ENCODE peak calls at places on chromosomes 12 and 14, in four cellular contexts. One of them, this sample, is unnamed.

GRCh38 chr12:68154768-68155167 is 4.8 kb downstream of the IFNG start:
- DNase-seq in neuronal stem cell: no peak
- DNase-seq in H9: no peak
- DNase-seq in mesendoderm: no peak
- DNase-seq in this sample: no peak

GRCh38 chr14:90850487-90850886 is 34.3 kb upstream of the TTC7B start:
- DNase-seq in neuronal stem cell: no peak
- DNase-seq in H9: peak; percentile 72
- DNase-seq in mesendoderm: peak; percentile 92
- DNase-seq in this sample: peak; percentile 63

GRCh38 chr12:26226629-26227375 is 31.4 kb downstream of the SSPN start:
- DNase-seq in mesendoderm: peak; percentile 57
- DNase-seq in neuronal stem cell: peak; percentile 52
- DNase-seq in H9: peak; percentile 76
- DNase-seq in this sample: peak; percentile 48

GRCh38 chr12:120093592-120094355 is 22.8 kb downstream of the RAB35 start:
- DNase-seq in mesendoderm: peak; percentile 89
- DNase-seq in neuronal stem cell: no peak
- DNase-seq in H9: peak; percentile 93
- DNase-seq in this sample: peak; percentile 31

GRCh38 chr12:68140576-68140975 is 19.0 kb downstream of the IFNG start:
- DNase-seq in mesendoderm: peak; percentile 80
- DNase-seq in neuronal stem cell: no peak
- DNase-seq in H9: no peak
- DNase-seq in this sample: no peak

GRCh38 chr12:26606911-26607310 is 226.1 kb downstream of the ITPR2 start:
- DNase-seq in neuronal stem cell: no peak
- DNase-seq in H9: no peak
- DNase-seq in mesendoderm: no peak
- DNase-seq in this sample: no peak

GRCh38 chr12:104801427-104801826 is 156.7 kb downstream of the SLC41A2 start:
- DNase-seq in H9: no peak
- DNase-seq in mesendoderm: no peak
- DNase-seq in neuronal stem cell: no peak
- DNase-seq in this sample: no peak

GRCh38 chr14:85596562-85596961 is 66.6 kb downstream of the FLRT2 start:
- DNase-seq in mesendoderm: no peak
- DNase-seq in H9: no peak
- DNase-seq in neuronal stem cell: no peak
- DNase-seq in this sample: no peak

GRCh38 chr14:97640031-97640430 is 842.8 kb downstream of the VRK1 start:
- DNase-seq in H9: peak; percentile 65
- DNase-seq in neuronal stem cell: no peak
- DNase-seq in mesendoderm: peak; percentile 90
- DNase-seq in this sample: no peak

GRCh38 chr14:101333335-101334280 is 227.7 kb upstream of the DIO3 start:
- DNase-seq in mesendoderm: no peak
- DNase-seq in H9: no peak
- DNase-seq in neuronal stem cell: no peak
- DNase-seq in this sample: no peak

GRCh38 chr14:71469936-71470335 is 462.3 kb upstream of the RGS6 start:
- DNase-seq in neuronal stem cell: no peak
- DNase-seq in mesendoderm: no peak
- DNase-seq in H9: no peak
- DNase-seq in this sample: no peak

DNA sequence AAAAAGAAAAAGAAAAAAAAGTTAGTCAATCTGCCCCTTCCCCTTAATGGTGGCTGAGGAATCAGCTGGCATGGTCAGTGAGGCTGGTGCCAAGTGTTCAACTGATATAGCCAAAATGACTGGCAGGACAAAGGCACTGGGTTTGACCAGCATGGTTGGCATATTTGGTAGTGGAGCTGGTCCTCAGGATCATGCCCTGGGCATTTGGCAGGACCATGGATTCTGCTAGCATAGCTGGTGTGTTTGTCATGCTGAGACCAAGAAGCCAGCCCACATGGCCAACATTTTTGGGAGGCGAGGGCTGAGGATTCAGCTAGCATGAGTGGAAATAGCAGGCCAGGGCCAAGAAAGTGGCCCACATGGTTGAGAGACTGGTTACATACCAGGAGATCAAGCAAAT is 136.5 kb downstream of the FBXL14 start:
- DNase-seq in mesendoderm: peak; percentile 17
- DNase-seq in neuronal stem cell: no peak
- DNase-seq in H9: no peak
- DNase-seq in this sample: peak; percentile 26
- H3K18ac ChIP-seq in mesendoderm: no peak overlapping the region
- H3K18ac ChIP-seq in neuronal stem cell: no peak overlapping the region
- H3K18ac ChIP-seq in H9: no peak overlapping the region
- H3K18ac ChIP-seq in this sample: no peak overlapping the region

GRCh38 chr14:52110441-52111086 is 41.7 kb upstream of the NID2 start:
- DNase-seq in neuronal stem cell: no peak
- DNase-seq in mesendoderm: no peak
- DNase-seq in H9: no peak
- DNase-seq in this sample: peak; percentile 68

GRCh38 chr14:52103416-52103815 is 34.6 kb upstream of the NID2 start:
- DNase-seq in neuronal stem cell: no peak
- DNase-seq in mesendoderm: no peak
- DNase-seq in H9: no peak
- DNase-seq in this sample: no peak

GRCh38 chr14:52112336-52113018 is 43.6 kb upstream of the NID2 start:
- DNase-seq in H9: no peak
- DNase-seq in mesendoderm: no peak
- DNase-seq in neuronal stem cell: no peak
- DNase-seq in this sample: peak; percentile 63

GRCh38 chr14:52111583-52111982 is 42.7 kb upstream of the NID2 start:
- DNase-seq in mesendoderm: no peak
- DNase-seq in neuronal stem cell: no peak
- DNase-seq in H9: no peak
- DNase-seq in this sample: peak; percentile 83

DNA sequence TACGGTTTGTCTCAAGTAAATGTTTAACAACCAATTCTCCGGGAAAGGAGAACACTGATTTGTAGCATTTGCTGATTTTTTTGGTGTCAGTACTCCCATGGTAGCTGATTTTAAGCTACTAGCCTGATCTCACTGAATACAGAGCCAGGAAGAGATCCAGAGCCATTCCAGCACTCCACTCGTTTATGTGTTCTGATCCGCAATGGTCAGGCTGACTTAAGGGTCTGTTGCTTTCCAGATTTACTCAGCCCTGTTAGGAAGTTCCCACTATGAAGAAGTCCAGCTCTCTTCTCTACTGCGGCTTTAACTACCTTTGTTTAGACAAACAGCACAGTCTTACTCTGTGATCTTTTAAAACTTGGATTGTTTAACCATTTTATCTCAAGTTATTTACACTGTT is 38.0 kb upstream of the NID2 start:
- DNase-seq in neuronal stem cell: no peak
- DNase-seq in H9: no peak
- DNase-seq in mesendoderm: no peak
- DNase-seq in this sample: peak; percentile 77
- H3K4ac ChIP-seq in neuronal stem cell: no peak overlapping the region
- H3K4ac ChIP-seq in H9: no peak overlapping the region
- H3K4ac ChIP-seq in mesendoderm: no peak overlapping the region
- H3K4ac ChIP-seq in this sample: peak overlapping the region; percentile 24

GRCh38 chr14:93894992-93895391 is 32.2 kb upstream of the FAM181A start:
- DNase-seq in neuronal stem cell: peak; percentile 47
- DNase-seq in H9: peak; percentile 80
- DNase-seq in mesendoderm: peak; percentile 84
- DNase-seq in this sample: no peak
- H3K18ac ChIP-seq in neuronal stem cell: no peak overlapping the region
- H3K18ac ChIP-seq in H9: no peak overlapping the region
- H3K18ac ChIP-seq in mesendoderm: no peak overlapping the region
- H3K18ac ChIP-seq in this sample: no peak overlapping the region

DNA sequence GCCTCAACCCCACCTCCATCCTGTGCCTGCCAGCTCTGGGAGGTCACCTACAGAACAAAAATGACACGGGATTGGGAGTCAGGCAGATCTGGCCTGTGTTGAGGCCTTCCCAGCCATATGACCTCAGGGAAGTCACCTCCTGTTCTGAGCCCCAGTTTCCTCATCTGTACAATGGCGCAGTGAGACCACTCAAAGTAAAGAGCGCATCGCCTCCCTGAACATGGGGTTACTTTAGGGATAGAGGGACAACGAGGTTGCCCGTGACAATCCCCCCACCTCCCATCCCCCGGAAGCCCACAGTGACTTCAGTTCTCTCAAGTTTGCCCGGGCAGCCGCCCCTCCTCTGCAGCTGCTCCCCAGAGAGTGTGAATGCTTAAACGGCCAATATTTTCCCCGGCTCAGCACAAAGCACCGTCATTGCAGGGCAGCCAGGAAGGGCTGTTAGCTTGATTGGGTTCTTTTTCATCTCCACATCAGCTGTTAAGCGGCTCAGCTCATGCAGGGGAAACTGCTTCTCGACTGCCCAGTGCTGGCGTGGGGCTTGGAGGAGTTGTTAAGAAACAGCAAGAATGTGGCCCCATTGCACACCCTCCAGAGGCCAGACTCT is 120.4 kb upstream of the NCOR2 start:
- DNase-seq in H9: no peak
- DNase-seq in neuronal stem cell: no peak
- DNase-seq in mesendoderm: no peak
- DNase-seq in this sample: peak; percentile 72
- H3K4ac ChIP-seq in H9: no peak overlapping the region
- H3K4ac ChIP-seq in neuronal stem cell: no peak overlapping the region
- H3K4ac ChIP-seq in mesendoderm: no peak overlapping the region
- H3K4ac ChIP-seq in this sample: peak overlapping the region; percentile 62

GRCh38 chr12:125188912-125189881 is 124.0 kb downstream of the AACS start:
- DNase-seq in H9: no peak
- DNase-seq in neuronal stem cell: no peak
- DNase-seq in mesendoderm: no peak
- DNase-seq in this sample: no peak

GRCh38 chr12:125192690-125193221 is 127.5 kb downstream of the AACS start:
- DNase-seq in neuronal stem cell: no peak
- DNase-seq in H9: peak; percentile 82
- DNase-seq in mesendoderm: no peak
- DNase-seq in this sample: no peak

GRCh38 chr12:125193376-125193775 is 128.1 kb downstream of the AACS start:
- DNase-seq in neuronal stem cell: no peak
- DNase-seq in H9: no peak
- DNase-seq in mesendoderm: no peak
- DNase-seq in this sample: no peak

GRCh38 chr12:125193798-125194562 is 128.7 kb downstream of the AACS start:
- DNase-seq in H9: peak; percentile 71
- DNase-seq in mesendoderm: peak; percentile 81
- DNase-seq in neuronal stem cell: no peak
- DNase-seq in this sample: no peak

GRCh38 chr12:125191361-125192087 is 126.3 kb downstream of the AACS start:
- DNase-seq in neuronal stem cell: no peak
- DNase-seq in H9: no peak
- DNase-seq in mesendoderm: no peak
- DNase-seq in this sample: no peak
- H3K18ac ChIP-seq in neuronal stem cell: no peak overlapping the region
- H3K18ac ChIP-seq in H9: no peak overlapping the region
- H3K18ac ChIP-seq in mesendoderm: no peak overlapping the region
- H3K18ac ChIP-seq in this sample: no peak overlapping the region

DNA sequence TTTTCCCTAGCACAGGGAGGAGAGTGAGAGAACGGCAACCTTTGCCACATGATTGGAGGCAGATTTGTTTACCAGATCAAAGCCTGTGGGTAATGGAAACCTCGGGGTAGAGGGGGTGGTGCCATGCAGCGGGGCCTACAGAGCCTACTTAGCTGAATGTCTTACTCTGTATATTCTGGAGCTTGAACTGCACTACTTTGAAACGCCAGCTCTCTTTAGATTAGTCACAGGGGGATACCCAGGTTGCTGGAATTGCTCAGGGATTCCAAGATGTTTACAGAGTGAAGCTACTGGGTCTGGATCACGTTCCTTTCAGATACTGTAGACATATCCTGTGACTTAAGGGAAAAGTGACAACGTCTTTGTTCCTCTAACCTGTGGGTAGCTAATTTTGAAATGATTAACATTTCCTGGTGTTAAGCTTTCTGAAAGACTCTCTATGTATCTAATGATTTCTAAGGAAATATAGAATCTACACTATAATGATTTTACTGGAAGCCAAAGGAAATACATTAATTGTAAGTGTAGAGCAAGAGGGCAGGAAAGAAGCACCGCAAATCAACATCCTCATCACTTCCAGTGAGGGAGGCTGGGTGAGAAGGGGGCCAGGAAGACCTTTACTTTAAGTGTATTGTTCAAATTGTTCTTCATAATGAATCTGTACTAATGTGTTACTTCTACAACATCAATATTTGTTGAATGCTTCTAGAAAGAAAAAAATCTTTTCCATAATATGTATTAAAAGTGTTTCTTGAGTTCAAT is 65.5 kb upstream of the DACT1 start:
- DNase-seq in H9: no peak
- DNase-seq in mesendoderm: peak; percentile 24
- DNase-seq in neuronal stem cell: no peak
- DNase-seq in this sample: peak; percentile 92
- H3K4ac ChIP-seq in H9: no peak overlapping the region
- H3K4ac ChIP-seq in mesendoderm: no peak overlapping the region
- H3K4ac ChIP-seq in neuronal stem cell: no peak overlapping the region
- H3K4ac ChIP-seq in this sample: no peak overlapping the region

DNA sequence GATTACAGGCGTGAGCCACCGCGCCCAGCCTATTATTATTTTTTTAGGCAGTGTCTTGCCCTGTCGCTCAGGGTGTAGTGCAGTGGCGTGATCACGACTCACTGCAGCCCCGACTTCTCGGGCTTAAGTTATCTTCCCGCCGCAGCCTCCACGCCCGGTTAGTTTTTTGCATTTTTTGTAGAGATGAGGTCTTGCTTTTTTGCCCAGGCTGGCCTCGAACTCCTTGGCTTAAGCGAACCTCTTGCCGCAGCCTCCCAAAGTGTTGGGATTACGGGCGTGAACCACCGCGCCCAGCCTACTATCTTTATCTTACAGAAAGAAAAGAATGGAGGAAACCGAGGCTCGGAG is 525 bp upstream of the PTPN11 start:
- DNase-seq in mesendoderm: no peak
- DNase-seq in neuronal stem cell: no peak
- DNase-seq in H9: no peak
- DNase-seq in this sample: no peak
- H3K18ac ChIP-seq in mesendoderm: peak overlapping the region; percentile 24
- H3K18ac ChIP-seq in neuronal stem cell: no peak overlapping the region
- H3K18ac ChIP-seq in H9: peak overlapping the region; percentile 71
- H3K18ac ChIP-seq in this sample: peak overlapping the region; percentile 99

This sample was measured in mesenchymal stem cell.